ENCODE peak calls at places on chromosomes 12 and 14, in ten cellular contexts. One of them, this sample, is unnamed.

GRCh38 chr12:26150737-26151450 is 26.1 kb upstream of the BHLHE41 start:
- DNase-seq in dorsolateral prefrontal cortex: no peak
- DNase-seq in astrocyte of the spinal cord: peak
- DNase-seq in GM13976: no peak
- DNase-seq in pancreas: no peak
- DNase-seq in WTC11: no peak
- DNase-seq in fibroblast of mammary gland: peak
- DNase-seq in kidney: no peak
- DNase-seq in lower lobe of right lung: no peak
- DNase-seq in psoas muscle: no peak
- DNase-seq in this sample: no peak

GRCh38 chr12:101298426-101298825 is 18.5 kb downstream of the UTP20 start:
- DNase-seq in dorsolateral prefrontal cortex: no peak
- DNase-seq in astrocyte of the spinal cord: peak
- DNase-seq in GM13976: no peak
- DNase-seq in pancreas: no peak
- DNase-seq in WTC11: no peak
- DNase-seq in fibroblast of mammary gland: peak
- DNase-seq in kidney: no peak
- DNase-seq in lower lobe of right lung: no peak
- DNase-seq in psoas muscle: no peak
- DNase-seq in this sample: no peak

GRCh38 chr12:31647106-31647505 is 12.4 kb upstream of the ETFBKMT start:
- DNase-seq in dorsolateral prefrontal cortex: no peak
- DNase-seq in astrocyte of the spinal cord: no peak
- DNase-seq in GM13976: no peak
- DNase-seq in pancreas: no peak
- DNase-seq in WTC11: no peak
- DNase-seq in fibroblast of mammary gland: no peak
- DNase-seq in kidney: no peak
- DNase-seq in lower lobe of right lung: no peak
- DNase-seq in psoas muscle: no peak
- DNase-seq in this sample: no peak

GRCh38 chr14:71688576-71688975 is 243.7 kb upstream of the RGS6 start:
- DNase-seq in dorsolateral prefrontal cortex: no peak
- DNase-seq in astrocyte of the spinal cord: no peak
- DNase-seq in GM13976: no peak
- DNase-seq in pancreas: no peak
- DNase-seq in WTC11: no peak
- DNase-seq in fibroblast of mammary gland: no peak
- DNase-seq in kidney: no peak
- DNase-seq in lower lobe of right lung: no peak
- DNase-seq in psoas muscle: no peak
- DNase-seq in this sample: no peak

GRCh38 chr12:101209319-101210302 is at the start of gene SLC5A8:
- DNase-seq in dorsolateral prefrontal cortex: no peak
- DNase-seq in astrocyte of the spinal cord: no peak
- DNase-seq in GM13976: no peak
- DNase-seq in pancreas: peak
- DNase-seq in WTC11: peak
- DNase-seq in fibroblast of mammary gland: no peak
- DNase-seq in kidney: peak
- DNase-seq in lower lobe of right lung: peak
- DNase-seq in psoas muscle: no peak
- DNase-seq in this sample: no peak

GRCh38 chr14:32656609-32657008 is 282.1 kb upstream of the NPAS3 start:
- DNase-seq in dorsolateral prefrontal cortex: no peak
- DNase-seq in astrocyte of the spinal cord: no peak
- DNase-seq in GM13976: no peak
- DNase-seq in pancreas: no peak
- DNase-seq in WTC11: no peak
- DNase-seq in fibroblast of mammary gland: no peak
- DNase-seq in kidney: no peak
- DNase-seq in lower lobe of right lung: no peak
- DNase-seq in psoas muscle: no peak
- DNase-seq in this sample: no peak

GRCh38 chr12:100484178-100484886 is 10.7 kb downstream of the NR1H4 start:
- DNase-seq in dorsolateral prefrontal cortex: no peak
- DNase-seq in astrocyte of the spinal cord: no peak
- DNase-seq in GM13976: no peak
- DNase-seq in pancreas: no peak
- DNase-seq in WTC11: no peak
- DNase-seq in fibroblast of mammary gland: no peak
- DNase-seq in kidney: no peak
- DNase-seq in lower lobe of right lung: no peak
- DNase-seq in psoas muscle: no peak
- DNase-seq in this sample: no peak

GRCh38 chr12:62898568-62898967 is 36.4 kb downstream of the PPM1H start:
- DNase-seq in dorsolateral prefrontal cortex: no peak
- DNase-seq in astrocyte of the spinal cord: no peak
- DNase-seq in GM13976: no peak
- DNase-seq in pancreas: no peak
- DNase-seq in WTC11: no peak
- DNase-seq in fibroblast of mammary gland: peak
- DNase-seq in kidney: no peak
- DNase-seq in lower lobe of right lung: no peak
- DNase-seq in psoas muscle: no peak
- DNase-seq in this sample: no peak

GRCh38 chr12:39393890-39394289 is 49.0 kb downstream of the KIF21A start:
- DNase-seq in dorsolateral prefrontal cortex: no peak
- DNase-seq in astrocyte of the spinal cord: no peak
- DNase-seq in GM13976: no peak
- DNase-seq in pancreas: no peak
- DNase-seq in WTC11: peak
- DNase-seq in fibroblast of mammary gland: no peak
- DNase-seq in kidney: no peak
- DNase-seq in lower lobe of right lung: no peak
- DNase-seq in psoas muscle: no peak
- DNase-seq in this sample: no peak

GRCh38 chr12:65827827-65828231 is 3.5 kb downstream of the HMGA2 start:
- DNase-seq in dorsolateral prefrontal cortex: no peak
- DNase-seq in astrocyte of the spinal cord: no peak
- DNase-seq in GM13976: no peak
- DNase-seq in pancreas: no peak
- DNase-seq in WTC11: no peak
- DNase-seq in fibroblast of mammary gland: no peak
- DNase-seq in kidney: no peak
- DNase-seq in lower lobe of right lung: no peak
- DNase-seq in psoas muscle: no peak
- DNase-seq in this sample: no peak

GRCh38 chr12:122473543-122474323 is 27.0 kb downstream of the ZCCHC8 start:
- DNase-seq in dorsolateral prefrontal cortex: no peak
- DNase-seq in astrocyte of the spinal cord: no peak
- DNase-seq in GM13976: peak
- DNase-seq in pancreas: no peak
- DNase-seq in WTC11: no peak
- DNase-seq in fibroblast of mammary gland: peak
- DNase-seq in kidney: no peak
- DNase-seq in lower lobe of right lung: no peak
- DNase-seq in psoas muscle: no peak
- DNase-seq in this sample: peak

GRCh38 chr14:99699861-99700260 is 15.8 kb downstream of the CYP46A1 start:
- DNase-seq in dorsolateral prefrontal cortex: no peak
- DNase-seq in astrocyte of the spinal cord: no peak
- DNase-seq in GM13976: no peak
- DNase-seq in pancreas: no peak
- DNase-seq in WTC11: no peak
- DNase-seq in fibroblast of mammary gland: no peak
- DNase-seq in kidney: no peak
- DNase-seq in lower lobe of right lung: no peak
- DNase-seq in psoas muscle: no peak
- DNase-seq in this sample: no peak

GRCh38 chr14:76828339-76829015 is 2.3 kb downstream of the LRRC74A start:
- DNase-seq in dorsolateral prefrontal cortex: no peak
- DNase-seq in astrocyte of the spinal cord: no peak
- DNase-seq in GM13976: no peak
- DNase-seq in pancreas: peak
- DNase-seq in WTC11: no peak
- DNase-seq in fibroblast of mammary gland: no peak
- DNase-seq in kidney: no peak
- DNase-seq in lower lobe of right lung: no peak
- DNase-seq in psoas muscle: no peak
- DNase-seq in this sample: no peak

GRCh38 chr12:123532021-123532420 is 1.5 kb downstream of the RILPL1 start:
- DNase-seq in dorsolateral prefrontal cortex: no peak
- DNase-seq in astrocyte of the spinal cord: peak
- DNase-seq in GM13976: peak
- DNase-seq in pancreas: no peak
- DNase-seq in WTC11: no peak
- DNase-seq in fibroblast of mammary gland: peak
- DNase-seq in kidney: no peak
- DNase-seq in lower lobe of right lung: no peak
- DNase-seq in psoas muscle: no peak
- DNase-seq in this sample: peak

GRCh38 chr14:57382283-57382682 is 8.1 kb upstream of the NAA30 start:
- DNase-seq in dorsolateral prefrontal cortex: no peak
- DNase-seq in astrocyte of the spinal cord: peak
- DNase-seq in GM13976: no peak
- DNase-seq in pancreas: no peak
- DNase-seq in WTC11: no peak
- DNase-seq in fibroblast of mammary gland: peak
- DNase-seq in kidney: no peak
- DNase-seq in lower lobe of right lung: no peak
- DNase-seq in psoas muscle: no peak
- DNase-seq in this sample: no peak

GRCh38 chr14:93462479-93462878 is 31.7 kb downstream of the UNC79 start:
- DNase-seq in dorsolateral prefrontal cortex: no peak
- DNase-seq in astrocyte of the spinal cord: no peak
- DNase-seq in GM13976: no peak
- DNase-seq in pancreas: no peak
- DNase-seq in WTC11: no peak
- DNase-seq in fibroblast of mammary gland: no peak
- DNase-seq in kidney: no peak
- DNase-seq in lower lobe of right lung: no peak
- DNase-seq in psoas muscle: no peak
- DNase-seq in this sample: no peak

DNA sequence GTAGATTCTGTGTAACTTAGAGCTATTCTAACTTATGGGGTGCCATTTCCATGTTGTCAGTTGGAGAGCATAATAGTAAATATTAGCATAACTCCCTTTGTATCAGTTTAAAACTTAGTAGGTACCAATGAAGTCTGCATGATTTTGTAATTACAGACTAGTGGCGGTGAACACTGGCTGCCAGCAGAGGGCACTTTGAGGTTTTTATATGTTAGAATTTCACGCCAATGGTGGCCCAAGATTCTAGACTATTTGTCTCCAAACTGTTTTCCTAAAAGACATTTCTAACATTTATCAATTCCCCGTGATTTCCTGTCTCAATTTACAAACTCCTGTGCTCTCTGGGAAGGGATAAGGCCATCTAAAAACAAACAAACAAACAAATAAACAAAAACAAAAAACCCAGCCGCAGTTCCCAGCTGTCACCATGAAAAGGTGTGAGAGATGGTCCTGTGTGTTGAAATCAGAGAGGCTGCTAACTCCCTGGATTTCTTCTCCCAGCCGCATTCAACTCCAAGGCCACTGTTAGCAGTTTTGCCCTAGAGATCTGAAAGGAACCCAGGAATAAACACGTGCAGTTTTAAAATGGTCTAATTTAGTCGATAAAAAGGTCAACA is 57.6 kb downstream of the BRMS1L start:
- DNase-seq in dorsolateral prefrontal cortex: peak
- DNase-seq in astrocyte of the spinal cord: peak
- DNase-seq in GM13976: peak
- DNase-seq in pancreas: no peak
- DNase-seq in WTC11: no peak
- DNase-seq in fibroblast of mammary gland: peak
- DNase-seq in kidney: no peak
- DNase-seq in lower lobe of right lung: no peak
- DNase-seq in psoas muscle: no peak
- DNase-seq in this sample: peak
- TF ChIP-seq CTCF in dorsolateral prefrontal cortex: peak
- TF ChIP-seq CTCF in astrocyte of the spinal cord: peak
- TF ChIP-seq CTCF in GM13976: peak
- TF ChIP-seq CTCF in pancreas: peak
- TF ChIP-seq CTCF in WTC11: peak
- TF ChIP-seq CTCF in fibroblast of mammary gland: peak
- TF ChIP-seq CTCF in kidney: peak
- TF ChIP-seq CTCF in lower lobe of right lung: peak
- TF ChIP-seq CTCF in psoas muscle: peak
- TF ChIP-seq CTCF in this sample: peak

GRCh38 chr12:43776498-43776897 is 17.7 kb downstream of the IRAK4 start:
- DNase-seq in dorsolateral prefrontal cortex: no peak
- DNase-seq in astrocyte of the spinal cord: peak
- DNase-seq in GM13976: no peak
- DNase-seq in pancreas: no peak
- DNase-seq in WTC11: no peak
- DNase-seq in fibroblast of mammary gland: peak
- DNase-seq in kidney: no peak
- DNase-seq in lower lobe of right lung: no peak
- DNase-seq in psoas muscle: no peak
- DNase-seq in this sample: peak
- TF ChIP-seq CTCF in dorsolateral prefrontal cortex: peak
- TF ChIP-seq CTCF in astrocyte of the spinal cord: peak
- TF ChIP-seq CTCF in GM13976: peak
- TF ChIP-seq CTCF in pancreas: no peak
- TF ChIP-seq CTCF in WTC11: peak
- TF ChIP-seq CTCF in fibroblast of mammary gland: peak
- TF ChIP-seq CTCF in kidney: no peak
- TF ChIP-seq CTCF in lower lobe of right lung: peak
- TF ChIP-seq CTCF in psoas muscle: peak
- TF ChIP-seq CTCF in this sample: peak

DNA sequence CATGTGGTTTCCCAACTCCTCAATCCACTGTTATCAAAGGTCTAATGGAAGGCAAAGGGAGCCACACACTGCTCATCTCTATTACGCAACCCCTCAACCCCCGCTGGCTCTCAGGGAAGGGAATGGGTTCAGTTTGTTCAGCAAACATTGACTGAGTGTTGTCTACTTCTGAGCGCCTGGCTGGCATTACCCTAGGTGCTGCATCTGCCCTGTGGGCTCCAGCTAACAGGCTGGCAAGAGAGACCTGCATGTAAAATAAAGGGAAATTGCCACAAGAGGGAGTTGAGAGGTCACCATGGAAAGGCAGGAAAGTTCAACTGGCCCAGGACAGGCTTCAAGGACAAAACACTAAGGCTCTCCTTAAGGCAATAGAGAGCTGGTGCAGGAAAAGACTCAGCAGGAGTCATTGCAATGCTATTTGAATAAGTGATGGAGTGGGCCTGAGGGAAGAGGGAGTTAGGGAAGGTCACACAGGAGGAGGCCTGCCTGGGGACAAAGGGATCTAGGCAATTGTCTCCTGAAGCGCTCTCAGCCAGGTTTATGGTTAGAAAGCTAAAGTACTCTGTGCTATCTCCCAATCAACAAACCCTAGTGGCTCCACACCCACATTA is 5.5 kb upstream of the ZNF740 start:
- DNase-seq in dorsolateral prefrontal cortex: no peak
- DNase-seq in astrocyte of the spinal cord: no peak
- DNase-seq in GM13976: no peak
- DNase-seq in pancreas: no peak
- DNase-seq in WTC11: peak
- DNase-seq in fibroblast of mammary gland: peak
- DNase-seq in kidney: no peak
- DNase-seq in lower lobe of right lung: no peak
- DNase-seq in psoas muscle: no peak
- DNase-seq in this sample: no peak
- TF ChIP-seq CTCF in dorsolateral prefrontal cortex: no peak
- TF ChIP-seq CTCF in astrocyte of the spinal cord: peak
- TF ChIP-seq CTCF in GM13976: peak
- TF ChIP-seq CTCF in pancreas: no peak
- TF ChIP-seq CTCF in WTC11: no peak
- TF ChIP-seq CTCF in fibroblast of mammary gland: peak
- TF ChIP-seq CTCF in kidney: peak
- TF ChIP-seq CTCF in lower lobe of right lung: peak
- TF ChIP-seq CTCF in psoas muscle: no peak
- TF ChIP-seq CTCF in this sample: no peak

GRCh38 chr14:55099741-55100140 is 29.3 kb upstream of the LGALS3 start:
- DNase-seq in dorsolateral prefrontal cortex: no peak
- DNase-seq in astrocyte of the spinal cord: no peak
- DNase-seq in GM13976: no peak
- DNase-seq in pancreas: no peak
- DNase-seq in WTC11: no peak
- DNase-seq in fibroblast of mammary gland: peak
- DNase-seq in kidney: no peak
- DNase-seq in lower lobe of right lung: no peak
- DNase-seq in psoas muscle: no peak
- DNase-seq in this sample: no peak
- TF ChIP-seq CTCF in dorsolateral prefrontal cortex: no peak
- TF ChIP-seq CTCF in astrocyte of the spinal cord: no peak
- TF ChIP-seq CTCF in GM13976: no peak
- TF ChIP-seq CTCF in pancreas: no peak
- TF ChIP-seq CTCF in WTC11: no peak
- TF ChIP-seq CTCF in fibroblast of mammary gland: no peak
- TF ChIP-seq CTCF in kidney: no peak
- TF ChIP-seq CTCF in lower lobe of right lung: no peak
- TF ChIP-seq CTCF in psoas muscle: no peak
- TF ChIP-seq CTCF in this sample: no peak

This sample was measured in GM20000.